ENCODE peak calls at places on chromosomes 13 and 19, in eight cellular contexts. Z is caudate nucleus; C is MCF 10A; W is left colon; G is left cardiac atrium; T is germinal center; F is tibial nerve; A is stimulated activated CD8-positive, alpha-beta memory T cell treated with anti-CD3 and anti-CD28 coated beads, Interleukin-2, amount 100 ng/mL, for 48 hours. L is an unnamed sample.

GRCh38 chr19:10828981-10829821 is 6.8 kb downstream of the TMED1 start:
- DNase-seq in G (no peak), W (no peak), Z (no peak), C (no peak), A (no peak), T (no peak), F (no peak), L (no peak)

GRCh38 chr19:29872224-29872731 is 60.5 kb downstream of the CCNE1 start:
- DNase-seq in G (no peak), C (no peak), T (no peak), A (no peak), W (no peak), Z (no peak), F (no peak), L (no peak)

GRCh38 chr19:30649934-30650614 is 277.9 kb downstream of the ZNF536 start:
- DNase-seq in C (peak), Z (peak), G (no peak), F (peak), A (no peak), W (no peak), T (peak), L (no peak)

GRCh38 chr13:50509167-50509566 is 334.3 kb downstream of the DLEU7 start:
- DNase-seq in T (no peak), W (no peak), C (no peak), Z (no peak), A (no peak), G (no peak), F (no peak), L (no peak)

GRCh38 chr19:54804101-54804500 is 691 bp downstream of the KIR2DL4 start:
- DNase-seq in F (no peak), Z (no peak), G (no peak), C (no peak), A (no peak), W (no peak), T (no peak), L (no peak)

GRCh38 chr19:16449330-16449961 is 22.3 kb downstream of the EPS15L1 start:
- DNase-seq in C (no peak), A (no peak), G (no peak), Z (no peak), T (peak), F (no peak), W (no peak), L (no peak)

GRCh38 chr13:40389081-40389641 is 277.3 kb downstream of the FOXO1 start:
- DNase-seq in A (no peak), F (no peak), W (no peak), C (no peak), T (peak), Z (peak), G (no peak), L (no peak)

GRCh38 chr13:87538366-87539052 is 132.7 kb upstream of the SLITRK5 start:
- DNase-seq in T (no peak), G (no peak), C (no peak), A (no peak), Z (no peak), F (no peak), W (no peak), L (no peak)

GRCh38 chr19:784541-784940 is 12.7 kb upstream of the PTBP1 start:
- DNase-seq in G (no peak), A (no peak), F (no peak), C (no peak), W (no peak), Z (no peak), T (no peak), L (no peak)

GRCh38 chr19:4030981-4031380 is 23.4 kb downstream of the PIAS4 start:
- DNase-seq in F (no peak), T (no peak), W (no peak), Z (no peak), A (no peak), G (no peak), C (no peak), L (no peak)

L was measured in prostate gland.